ENCODE peak calls at places on chromosome 6, in seven cellular contexts. V is fibroblast of lung; S is head of caudate nucleus; O is activated CD4-positive, alpha-beta T cell treated with anti-CD3 and anti-CD28 coated beads for 1 hour; R is NCI-H1092; Z is GM10248; N is immature natural killer cell. M is an unnamed sample.
A peak's percentile ranks its signal among the peaks of the same experiment; 100 is the strongest.

GRCh38 chr6:5665667-5666066 is 341.1 kb downstream of the NRN1 start:
- DNase-seq in V (no peak), S (no peak), O (no peak), R (no peak), Z (no peak), N (no peak), M (no peak)

GRCh38 chr6:134622382-134623173 is 304.7 kb upstream of the SGK1 start:
- DNase-seq in V (no peak), S (no peak), O (no peak), R (no peak), Z (no peak), N (no peak), M (no peak)

GRCh38 chr6:168615837-168616236 is 174.9 kb downstream of the SMOC2 start:
- DNase-seq in V (no peak), S (no peak), O (no peak), R (peak; percentile 15), Z (no peak), N (no peak), M (no peak)

GRCh38 chr6:10431423-10432164 is 16.7 kb upstream of the TFAP2A start:
- DNase-seq in V (no peak), S (no peak), O (no peak), R (no peak), Z (no peak), N (no peak), M (no peak)

GRCh38 chr6:149150999-149151398 is 166.5 kb upstream of the TAB2 start:
- DNase-seq in V (no peak), S (no peak), O (no peak), R (no peak), Z (no peak), N (no peak), M (no peak)

GRCh38 chr6:131367206-131367873 is 205.7 kb upstream of the ARG1 start:
- DNase-seq in V (no peak), S (no peak), O (no peak), R (no peak), Z (no peak), N (no peak), M (no peak)

GRCh38 chr6:42778072-42778471 is 3.8 kb upstream of the BICRAL start:
- DNase-seq in V (no peak), S (no peak), O (no peak), R (no peak), Z (no peak), N (no peak), M (no peak)

GRCh38 chr6:91608428-91608827 is 1021.6 kb upstream of the MAP3K7 start:
- DNase-seq in V (no peak), S (no peak), O (no peak), R (no peak), Z (no peak), N (no peak), M (no peak)

GRCh38 chr6:45436544-45437440 is 59.1 kb upstream of the SUPT3H start:
- DNase-seq in V (peak; percentile 74), S (peak; percentile 10), O (no peak), R (no peak), Z (peak; percentile 16), N (no peak), M (peak; percentile 82)

GRCh38 chr6:140427842-140428241 is 1053.4 kb upstream of the CITED2 start:
- DNase-seq in V (no peak), S (no peak), O (no peak), R (no peak), Z (no peak), N (no peak), M (no peak)

GRCh38 chr6:29956518-29956917 is 14.2 kb downstream of the HLA-A start:
- DNase-seq in V (no peak), S (no peak), O (no peak), R (no peak), Z (no peak), N (no peak), M (no peak)

GRCh38 chr6:134316733-134317431 is 1.0 kb downstream of the SGK1 start:
- DNase-seq in V (no peak), S (peak; percentile 29), O (no peak), R (no peak), Z (no peak), N (no peak), M (no peak)

GRCh38 chr6:27441001-27441400 is 31.9 kb downstream of the ZNF184 start:
- DNase-seq in V (no peak), S (no peak), O (no peak), R (no peak), Z (no peak), N (no peak), M (no peak)

GRCh38 chr6:52522151-52522626 is 54.7 kb downstream of the TRAM2 start:
- DNase-seq in V (peak; percentile 92), S (no peak), O (no peak), R (no peak), Z (no peak), N (no peak), M (peak; percentile 93)

GRCh38 chr6:1611322-1611571 is 1.5 kb downstream of the FOXC1 start:
- DNase-seq in V (peak; percentile 31), S (no peak), O (no peak), R (no peak), Z (no peak), N (no peak), M (no peak)

GRCh38 chr6:18216411-18216810 is 47.9 kb downstream of the DEK start:
- DNase-seq in V (peak; percentile 8), S (no peak), O (no peak), R (no peak), Z (no peak), N (no peak), M (no peak)

GRCh38 chr6:3592371-3592941 is 135.6 kb upstream of the SLC22A23 start:
- DNase-seq in V (peak; percentile 93), S (no peak), O (no peak), R (no peak), Z (no peak), N (no peak), M (peak; percentile 66)

GRCh38 chr6:56642366-56643261 is at the start of gene DST:
- DNase-seq in V (peak; percentile 94), S (no peak), O (no peak), R (no peak), Z (no peak), N (no peak), M (no peak)

M was measured in dermis microvascular lymphatic vessel endothelial cell.